ENCODE peak calls at places on chromosomes 1 and 21, in nine cellular contexts. One of them, this sample, is unnamed.

GRCh38 chr1:100516854-100517253 is 21.1 kb upstream of the GPR88 start:
- DNase-seq in tibial artery: no peak
- DNase-seq in brain pericyte: no peak
- DNase-seq in HAP-1: no peak
- DNase-seq in GM12865: no peak
- DNase-seq in A549: no peak
- DNase-seq in A172: no peak
- DNase-seq in naive B cell: no peak
- DNase-seq in ACHN: no peak
- DNase-seq in this sample: no peak

GRCh38 chr1:30816211-30817082 is 58.9 kb upstream of the LAPTM5 start:
- DNase-seq in ACHN: peak
- DNase-seq in HAP-1: peak
- DNase-seq in naive B cell: no peak
- DNase-seq in tibial artery: no peak
- DNase-seq in GM12865: no peak
- DNase-seq in A549: no peak
- DNase-seq in brain pericyte: no peak
- DNase-seq in A172: peak
- DNase-seq in this sample: peak

GRCh38 chr21:42236014-42236413 is 17.1 kb downstream of the ABCG1 start:
- DNase-seq in HAP-1: no peak
- DNase-seq in brain pericyte: no peak
- DNase-seq in ACHN: no peak
- DNase-seq in naive B cell: no peak
- DNase-seq in A172: no peak
- DNase-seq in GM12865: no peak
- DNase-seq in tibial artery: no peak
- DNase-seq in A549: no peak
- DNase-seq in this sample: peak

GRCh38 chr1:200437556-200438203 is 27.8 kb upstream of the ZNF281 start:
- DNase-seq in tibial artery: no peak
- DNase-seq in brain pericyte: no peak
- DNase-seq in ACHN: peak
- DNase-seq in HAP-1: no peak
- DNase-seq in naive B cell: no peak
- DNase-seq in A172: peak
- DNase-seq in A549: no peak
- DNase-seq in GM12865: peak
- DNase-seq in this sample: no peak

GRCh38 chr1:24289937-24290595 is 29.1 kb upstream of the GRHL3 start:
- DNase-seq in ACHN: peak
- DNase-seq in naive B cell: no peak
- DNase-seq in tibial artery: peak
- DNase-seq in HAP-1: no peak
- DNase-seq in A172: peak
- DNase-seq in A549: peak
- DNase-seq in brain pericyte: peak
- DNase-seq in GM12865: no peak
- DNase-seq in this sample: peak

GRCh38 chr21:45142469-45142868 is 68.1 kb downstream of the ADARB1 start:
- DNase-seq in A549: no peak
- DNase-seq in naive B cell: no peak
- DNase-seq in brain pericyte: peak
- DNase-seq in HAP-1: no peak
- DNase-seq in A172: peak
- DNase-seq in ACHN: peak
- DNase-seq in GM12865: no peak
- DNase-seq in tibial artery: no peak
- DNase-seq in this sample: no peak

GRCh38 chr1:148372731-148373130 is 110.4 kb downstream of the PPIAL4G start:
- DNase-seq in brain pericyte: no peak
- DNase-seq in tibial artery: no peak
- DNase-seq in ACHN: no peak
- DNase-seq in HAP-1: no peak
- DNase-seq in naive B cell: no peak
- DNase-seq in A549: no peak
- DNase-seq in GM12865: peak
- DNase-seq in A172: peak
- DNase-seq in this sample: no peak

GRCh38 chr1:203362561-203363055 is 11.7 kb upstream of the FMOD start:
- DNase-seq in A172: no peak
- DNase-seq in HAP-1: no peak
- DNase-seq in A549: no peak
- DNase-seq in tibial artery: no peak
- DNase-seq in ACHN: no peak
- DNase-seq in GM12865: no peak
- DNase-seq in brain pericyte: no peak
- DNase-seq in naive B cell: no peak
- DNase-seq in this sample: no peak

GRCh38 chr1:210250998-210251679 is 18.5 kb downstream of the SERTAD4 start:
- DNase-seq in ACHN: peak
- DNase-seq in A172: peak
- DNase-seq in GM12865: peak
- DNase-seq in tibial artery: peak
- DNase-seq in A549: peak
- DNase-seq in naive B cell: peak
- DNase-seq in brain pericyte: no peak
- DNase-seq in HAP-1: peak
- DNase-seq in this sample: peak

GRCh38 chr21:29949991-29950390 is 10.2 kb upstream of the GRIK1 start:
- DNase-seq in HAP-1: no peak
- DNase-seq in tibial artery: no peak
- DNase-seq in naive B cell: no peak
- DNase-seq in brain pericyte: no peak
- DNase-seq in ACHN: no peak
- DNase-seq in A172: no peak
- DNase-seq in GM12865: no peak
- DNase-seq in A549: no peak
- DNase-seq in this sample: no peak

GRCh38 chr1:203126151-203126865 is 1.2 kb upstream of the ADORA1 start:
- DNase-seq in GM12865: no peak
- DNase-seq in A549: peak
- DNase-seq in HAP-1: no peak
- DNase-seq in ACHN: peak
- DNase-seq in A172: peak
- DNase-seq in brain pericyte: no peak
- DNase-seq in naive B cell: no peak
- DNase-seq in tibial artery: no peak
- DNase-seq in this sample: no peak

GRCh38 chr1:90580176-90580575 is 136.9 kb downstream of the BARHL2 start:
- DNase-seq in GM12865: no peak
- DNase-seq in A549: no peak
- DNase-seq in ACHN: no peak
- DNase-seq in HAP-1: no peak
- DNase-seq in tibial artery: no peak
- DNase-seq in brain pericyte: no peak
- DNase-seq in naive B cell: no peak
- DNase-seq in A172: no peak
- DNase-seq in this sample: no peak

GRCh38 chr1:5562769-5563168 is 429.5 kb downstream of the NPHP4 start:
- DNase-seq in naive B cell: no peak
- DNase-seq in tibial artery: no peak
- DNase-seq in ACHN: no peak
- DNase-seq in HAP-1: no peak
- DNase-seq in A549: no peak
- DNase-seq in brain pericyte: no peak
- DNase-seq in A172: no peak
- DNase-seq in GM12865: no peak
- DNase-seq in this sample: no peak

GRCh38 chr1:176950736-176951308 is 213.7 kb downstream of the ASTN1 start:
- DNase-seq in ACHN: no peak
- DNase-seq in naive B cell: no peak
- DNase-seq in A172: no peak
- DNase-seq in brain pericyte: no peak
- DNase-seq in tibial artery: no peak
- DNase-seq in A549: no peak
- DNase-seq in HAP-1: no peak
- DNase-seq in GM12865: no peak
- DNase-seq in this sample: no peak

GRCh38 chr1:186812560-186812959 is 16.2 kb upstream of the PLA2G4A start:
- DNase-seq in A172: peak
- DNase-seq in A549: no peak
- DNase-seq in naive B cell: no peak
- DNase-seq in ACHN: no peak
- DNase-seq in tibial artery: no peak
- DNase-seq in brain pericyte: peak
- DNase-seq in GM12865: no peak
- DNase-seq in HAP-1: no peak
- DNase-seq in this sample: no peak

GRCh38 chr1:204091066-204091465 is 18.2 kb downstream of the SOX13 start:
- DNase-seq in A549: no peak
- DNase-seq in brain pericyte: no peak
- DNase-seq in HAP-1: no peak
- DNase-seq in naive B cell: no peak
- DNase-seq in GM12865: no peak
- DNase-seq in tibial artery: no peak
- DNase-seq in ACHN: no peak
- DNase-seq in A172: no peak
- DNase-seq in this sample: no peak

GRCh38 chr21:14403681-14404318 is 20.9 kb upstream of the HSPA13 start:
- DNase-seq in brain pericyte: no peak
- DNase-seq in GM12865: peak
- DNase-seq in A172: peak
- DNase-seq in naive B cell: peak
- DNase-seq in tibial artery: no peak
- DNase-seq in ACHN: peak
- DNase-seq in A549: peak
- DNase-seq in HAP-1: peak
- DNase-seq in this sample: no peak

GRCh38 chr21:44487831-44488230 is 32.5 kb downstream of the LRRC3 start:
- DNase-seq in tibial artery: no peak
- DNase-seq in naive B cell: no peak
- DNase-seq in HAP-1: peak
- DNase-seq in ACHN: peak
- DNase-seq in brain pericyte: no peak
- DNase-seq in A549: no peak
- DNase-seq in A172: no peak
- DNase-seq in GM12865: peak
- DNase-seq in this sample: no peak

GRCh38 chr1:51532853-51533252 is 13.8 kb upstream of the EPS15 start:
- DNase-seq in A549: no peak
- DNase-seq in ACHN: no peak
- DNase-seq in brain pericyte: no peak
- DNase-seq in naive B cell: no peak
- DNase-seq in A172: no peak
- DNase-seq in HAP-1: no peak
- DNase-seq in tibial artery: no peak
- DNase-seq in GM12865: no peak
- DNase-seq in this sample: no peak

GRCh38 chr1:203316626-203317093 is 11.3 kb downstream of the BTG2 start:
- DNase-seq in A549: no peak
- DNase-seq in naive B cell: no peak
- DNase-seq in GM12865: no peak
- DNase-seq in tibial artery: peak
- DNase-seq in brain pericyte: no peak
- DNase-seq in HAP-1: no peak
- DNase-seq in A172: no peak
- DNase-seq in ACHN: no peak
- DNase-seq in this sample: no peak

GRCh38 chr1:31583995-31584868 is 7.9 kb downstream of the TINAGL1 start:
- DNase-seq in HAP-1: no peak
- DNase-seq in A549: no peak
- DNase-seq in brain pericyte: no peak
- DNase-seq in A172: no peak
- DNase-seq in tibial artery: peak
- DNase-seq in naive B cell: no peak
- DNase-seq in GM12865: no peak
- DNase-seq in ACHN: no peak
- DNase-seq in this sample: peak

GRCh38 chr1:54107131-54107530 is 45.7 kb downstream of the CDCP2 start:
- DNase-seq in ACHN: no peak
- DNase-seq in naive B cell: no peak
- DNase-seq in tibial artery: no peak
- DNase-seq in A172: peak
- DNase-seq in A549: no peak
- DNase-seq in HAP-1: no peak
- DNase-seq in GM12865: no peak
- DNase-seq in brain pericyte: no peak
- DNase-seq in this sample: no peak

GRCh38 chr1:108877858-108878257 is 1.1 kb downstream of the GPSM2 start:
- DNase-seq in A172: peak
- DNase-seq in naive B cell: peak
- DNase-seq in HAP-1: no peak
- DNase-seq in brain pericyte: no peak
- DNase-seq in GM12865: no peak
- DNase-seq in ACHN: peak
- DNase-seq in A549: no peak
- DNase-seq in tibial artery: no peak
- DNase-seq in this sample: no peak

GRCh38 chr1:222009105-222009730 is 267.3 kb upstream of the DUSP10 start:
- DNase-seq in A172: peak
- DNase-seq in GM12865: peak
- DNase-seq in ACHN: peak
- DNase-seq in HAP-1: peak
- DNase-seq in tibial artery: no peak
- DNase-seq in naive B cell: peak
- DNase-seq in brain pericyte: no peak
- DNase-seq in A549: peak
- DNase-seq in this sample: no peak

GRCh38 chr1:239545466-239545865 is 159.1 kb downstream of the CHRM3 start:
- DNase-seq in HAP-1: no peak
- DNase-seq in GM12865: no peak
- DNase-seq in ACHN: no peak
- DNase-seq in A549: no peak
- DNase-seq in naive B cell: no peak
- DNase-seq in A172: peak
- DNase-seq in tibial artery: no peak
- DNase-seq in brain pericyte: no peak
- DNase-seq in this sample: no peak

GRCh38 chr1:211606327-211606913 is 27.5 kb upstream of the SLC30A1 start:
- DNase-seq in brain pericyte: no peak
- DNase-seq in tibial artery: no peak
- DNase-seq in ACHN: no peak
- DNase-seq in A549: no peak
- DNase-seq in GM12865: peak
- DNase-seq in HAP-1: no peak
- DNase-seq in A172: no peak
- DNase-seq in naive B cell: peak
- DNase-seq in this sample: no peak